ENCODE peak calls at places on chromosomes 4 and X, in eight cellular contexts. R is adipocyte; N is MV-4-11; F is activated effector memory CD4-positive, alpha-beta T cell treated with Interleukin-2 at 50 U/mL for 16 hours; V is psoas muscle; M is prostate gland; S is left ventricle myocardium inferior; E is cerebellum. O is an unnamed sample.

GRCh38 chrX:12237771-12238170 is 99.5 kb downstream of the FRMPD4 start:
- DNase-seq in R (no peak), N (no peak), F (no peak), V (no peak), M (no peak), S (no peak), E (no peak), O (no peak)

GRCh38 chr4:5705672-5706310 is 2.6 kb downstream of the EVC2 start:
- DNase-seq in R (no peak), N (no peak), F (no peak), V (no peak), M (no peak), S (no peak), E (no peak), O (no peak)

GRCh38 chr4:63212075-63212474 is 1197.2 kb downstream of the TECRL start:
- DNase-seq in R (no peak), N (no peak), F (no peak), V (no peak), M (no peak), S (no peak), E (no peak), O (no peak)

GRCh38 chr4:183960021-183960420 is 54.9 kb downstream of the STOX2 start:
- DNase-seq in R (peak), N (peak), F (no peak), V (peak), M (peak), S (peak), E (peak), O (peak)

GRCh38 chrX:77918568-77918967 is 8.1 kb downstream of the ATP7A start:
- DNase-seq in R (peak), N (peak), F (no peak), V (no peak), M (no peak), S (no peak), E (no peak), O (no peak)

GRCh38 chr4:3261411-3262207 is 12.7 kb downstream of the MSANTD1 start:
- DNase-seq in R (no peak), N (no peak), F (no peak), V (no peak), M (no peak), S (peak), E (no peak), O (no peak)

GRCh38 chr4:70844180-70844579 is 4.5 kb upstream of the GRSF1 start:
- DNase-seq in R (no peak), N (no peak), F (no peak), V (no peak), M (no peak), S (no peak), E (no peak), O (no peak)

GRCh38 chrX:123425904-123426303 is 241.8 kb downstream of the GRIA3 start:
- DNase-seq in R (peak), N (no peak), F (no peak), V (no peak), M (no peak), S (no peak), E (no peak), O (no peak)

GRCh38 chr4:185870437-185870836 is 58.4 kb upstream of the SORBS2 start:
- DNase-seq in R (no peak), N (no peak), F (no peak), V (no peak), M (no peak), S (peak), E (no peak), O (no peak)

GRCh38 chrX:130144509-130144908 is 21.1 kb downstream of the AIFM1 start:
- DNase-seq in R (peak), N (no peak), F (no peak), V (no peak), M (no peak), S (no peak), E (peak), O (no peak)

GRCh38 chr4:104559502-104559901 is 64.8 kb upstream of the CXXC4 start:
- DNase-seq in R (no peak), N (no peak), F (no peak), V (no peak), M (no peak), S (no peak), E (no peak), O (no peak)

GRCh38 chr4:163587867-163588266 is 93.4 kb downstream of the TMA16 start:
- DNase-seq in R (no peak), N (peak), F (no peak), V (no peak), M (no peak), S (no peak), E (no peak), O (no peak)

GRCh38 chrX:40097101-40097491 is 662 bp downstream of the BCOR start:
- DNase-seq in R (peak), N (no peak), F (no peak), V (no peak), M (no peak), S (no peak), E (no peak), O (no peak)

GRCh38 chr4:183394166-183394951 is 50.1 kb upstream of the CDKN2AIP start:
- DNase-seq in R (no peak), N (no peak), F (no peak), V (no peak), M (no peak), S (no peak), E (no peak), O (no peak)

GRCh38 chr4:140042634-140043033 is 111.3 kb downstream of the MAML3 start:
- DNase-seq in R (no peak), N (peak), F (no peak), V (no peak), M (no peak), S (no peak), E (no peak), O (no peak)

GRCh38 chr4:147842573-147842972 is 110.7 kb downstream of the ARHGAP10 start:
- DNase-seq in R (no peak), N (no peak), F (no peak), V (peak), M (no peak), S (peak), E (no peak), O (no peak)

GRCh38 chr4:7155611-7156071 is 36.7 kb upstream of the SORCS2 start:
- DNase-seq in R (no peak), N (no peak), F (no peak), V (peak), M (no peak), S (peak), E (no peak), O (no peak)

GRCh38 chr4:24630937-24631336 is 46.6 kb upstream of the DHX15 start:
- DNase-seq in R (no peak), N (no peak), F (no peak), V (no peak), M (no peak), S (no peak), E (no peak), O (no peak)

GRCh38 chr4:181548873-181549541 is 694.2 kb upstream of the TENM3 start:
- DNase-seq in R (peak), N (peak), F (no peak), V (no peak), M (no peak), S (no peak), E (no peak), O (no peak)

O was measured in NCI-H1105 treated with DMSO at 0.1 percent for 48 hours.